ENCODE peak calls at places on chromosomes 1 and 21, in nine cellular contexts. M, N, H, I, Y, Q, G, K and Z are unnamed samples.

GRCh38 chr21:45102391-45102932 is 28.1 kb downstream of the ADARB1 start:
- DNase-seq in H (peak; percentile 59), M (no peak), Y (no peak), Q (no peak), K (peak; percentile 35), G (no peak), I (no peak), N (no peak), Z (no peak)

GRCh38 chr1:235105051-235106043 is 23.3 kb downstream of the TOMM20 start:
- DNase-seq in M (no peak), G (no peak), I (no peak), Q (no peak), N (no peak), K (no peak), Y (no peak), H (no peak), Z (no peak)

GRCh38 chr1:42529724-42530161 is 66.7 kb downstream of the CCDC30 start:
- DNase-seq in Q (no peak), G (no peak), H (peak; percentile 38), Y (no peak), M (no peak), I (no peak), K (peak; percentile 7), N (no peak), Z (no peak)

GRCh38 chr1:118504867-118505266 is 319.8 kb upstream of the SPAG17 start:
- DNase-seq in M (no peak), Q (no peak), H (no peak), N (no peak), Y (peak; percentile 42), K (no peak), I (no peak), G (peak; percentile 22), Z (no peak)

GRCh38 chr1:152479792-152480595 is 30.6 kb upstream of the LCE5A start:
- DNase-seq in I (peak; percentile 72), Q (no peak), M (no peak), H (peak; percentile 83), N (no peak), K (peak; percentile 64), G (no peak), Y (no peak), Z (no peak)

GRCh38 chr1:223403184-223403815 is 10.1 kb downstream of the CCDC185 start:
- DNase-seq in Y (no peak), I (no peak), G (no peak), K (no peak), M (no peak), Q (peak; percentile 22), N (no peak), H (no peak), Z (no peak)

GRCh38 chr1:234778215-234779159 is 168.5 kb upstream of the IRF2BP2 start:
- DNase-seq in G (no peak), Y (peak; percentile 82), N (peak; percentile 76), Q (no peak), H (no peak), K (no peak), M (peak; percentile 68), I (peak; percentile 84), Z (peak; percentile 49)

GRCh38 chr21:17185685-17186084 is 327.2 kb upstream of the CXADR start:
- DNase-seq in N (no peak), K (no peak), I (no peak), M (no peak), H (no peak), Q (no peak), Y (no peak), G (peak; percentile 8), Z (no peak)

GRCh38 chr1:194705123-194705522 is 1518.7 kb upstream of the B3GALT2 start:
- DNase-seq in G (no peak), I (no peak), Y (no peak), Q (no peak), K (no peak), H (no peak), N (no peak), M (no peak), Z (no peak)

GRCh38 chr1:207902566-207902965 is 8.4 kb downstream of the CD34 start:
- DNase-seq in Y (no peak), G (no peak), Q (no peak), M (no peak), I (no peak), N (no peak), H (no peak), K (no peak), Z (no peak)

GRCh38 chr1:115710859-115711624 is 57.5 kb downstream of the CASQ2 start:
- DNase-seq in G (peak; percentile 19), N (no peak), M (no peak), Q (no peak), H (peak; percentile 2), K (no peak), Y (no peak), I (no peak), Z (no peak)

GRCh38 chr21:31161157-31161556 is 122.9 kb upstream of the KRTAP19-8 start:
- DNase-seq in G (no peak), N (no peak), K (no peak), Q (peak; percentile 33), Y (no peak), M (no peak), I (no peak), H (no peak), Z (peak; percentile 69)

GRCh38 chr21:45153358-45154318 is 79.3 kb downstream of the ADARB1 start:
- DNase-seq in G (no peak), Y (no peak), N (peak; percentile 58), Q (no peak), M (no peak), I (no peak), H (no peak), K (no peak), Z (no peak)

GRCh38 chr1:167165948-167166702 is 54.6 kb upstream of the POU2F1 start:
- DNase-seq in Y (no peak), K (peak; percentile 33), H (no peak), G (no peak), I (no peak), N (no peak), Q (peak; percentile 77), M (no peak), Z (no peak)

GRCh38 chr1:243363832-243364231 is 108.0 kb downstream of the SDCCAG8 start:
- DNase-seq in N (no peak), Q (no peak), K (no peak), H (no peak), G (no peak), Y (no peak), M (no peak), I (no peak), Z (no peak)

GRCh38 chr1:3746784-3747521 is 5.3 kb upstream of the CCDC27 start:
- DNase-seq in N (peak; percentile 93), M (peak; percentile 92), K (peak; percentile 87), Q (peak; percentile 90), Y (peak; percentile 98), I (peak; percentile 98), H (peak; percentile 72), G (peak; percentile 89), Z (peak; percentile 92)

GRCh38 chr1:85330206-85330605 is 53.8 kb upstream of the BCL10 start:
- DNase-seq in Q (no peak), G (peak; percentile 25), N (no peak), I (no peak), Y (no peak), K (no peak), H (peak; percentile 79), M (no peak), Z (no peak)

GRCh38 chr1:8423134-8423701 is 105.3 kb downstream of the SLC45A1 start:
- DNase-seq in M (peak; percentile 73), G (peak; percentile 46), Q (peak; percentile 57), I (no peak), K (peak; percentile 48), Y (peak; percentile 79), N (peak; percentile 73), H (no peak), Z (no peak)

DNA sequence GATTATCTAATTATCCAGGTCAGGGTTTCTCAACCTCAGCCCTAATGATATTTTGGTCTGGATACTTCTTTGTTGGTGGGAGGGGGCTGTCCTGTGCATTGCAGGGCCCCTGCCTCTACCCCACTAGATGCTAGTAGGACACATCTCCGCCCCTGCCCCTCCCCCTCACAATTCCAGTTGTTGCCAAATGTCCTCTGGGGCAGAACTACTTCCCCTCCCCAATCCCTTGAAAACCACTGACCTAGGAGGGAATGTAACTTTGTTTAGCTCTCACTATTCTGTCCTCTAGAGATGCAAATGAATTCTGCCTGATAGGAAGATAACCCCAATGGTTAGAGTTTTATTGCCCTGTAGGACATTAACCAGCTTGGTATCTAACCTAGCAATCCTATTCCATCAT is 8.1 kb downstream of the CACNA1S start:
- DNase-seq in Q (no peak), G (no peak), M (no peak), I (no peak), H (no peak), N (no peak), K (no peak), Y (no peak), Z (no peak)
- H3K4me3 ChIP-seq in Q (no peak overlapping the region), G (no peak overlapping the region), M (no peak overlapping the region), I (no peak overlapping the region), H (no peak overlapping the region), N (no peak overlapping the region), K (no peak overlapping the region), Y (no peak overlapping the region), Z (no peak overlapping the region)

DNA sequence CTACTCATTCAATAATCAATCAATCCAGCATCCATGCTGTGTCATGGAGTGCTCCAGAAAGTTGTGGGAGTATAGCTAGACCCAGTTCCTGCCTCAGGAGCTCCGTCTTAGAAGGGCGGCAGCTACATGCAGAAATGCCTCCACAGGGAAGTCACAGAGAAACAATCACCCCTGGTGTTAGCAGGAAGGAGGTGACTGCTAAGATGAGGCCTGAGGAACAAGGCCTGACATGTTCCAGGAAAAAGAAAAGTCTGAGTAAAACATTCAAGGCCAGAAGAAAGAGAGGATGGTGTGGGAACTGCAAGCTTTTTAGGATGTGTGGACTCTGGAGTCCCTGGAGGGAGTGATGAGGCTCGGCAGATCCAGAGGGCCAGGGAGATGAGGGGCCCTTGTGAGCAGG is 142.5 kb upstream of the MAGI3 start:
- DNase-seq in H (no peak), Y (no peak), K (no peak), I (no peak), G (no peak), Q (no peak), N (no peak), M (no peak), Z (no peak)
- TF ChIP-seq CTCF in H (no peak), Y (no peak), K (no peak), I (no peak), G (no peak), Q (no peak), N (no peak), M (no peak), Z (no peak)

GRCh38 chr1:30757196-30757949 is at the start of gene LAPTM5:
- DNase-seq in H (no peak), I (peak; percentile 96), N (peak; percentile 80), M (peak; percentile 79), K (peak; percentile 72), Y (no peak), Q (no peak), G (peak; percentile 57), Z (no peak)
- H3K27ac ChIP-seq in H (no peak within 1 kb of the TSS), I (peak within 1 kb of the TSS; percentile 98), N (peak within 1 kb of the TSS; percentile 61), M (peak within 1 kb of the TSS; percentile 55), K (peak within 1 kb of the TSS; percentile 84), Y (peak within 1 kb of the TSS; percentile 64), Q (no peak within 1 kb of the TSS), G (peak within 1 kb of the TSS; percentile 30), Z (peak within 1 kb of the TSS; percentile 21)

GRCh38 chr1:50492142-50492541 is 68.9 kb upstream of the DMRTA2 start:
- DNase-seq in H (no peak), I (no peak), G (no peak), Y (no peak), K (no peak), M (no peak), N (no peak), Q (no peak), Z (no peak)
- H3K4me3 ChIP-seq in H (no peak overlapping the region), I (no peak overlapping the region), G (no peak overlapping the region), Y (no peak overlapping the region), K (no peak overlapping the region), M (no peak overlapping the region), N (no peak overlapping the region), Q (no peak overlapping the region), Z (no peak overlapping the region)